ENCODE peak calls at places on chromosomes 7 and 10, in nine cellular contexts. W is stomach; Q is CD4-positive, alpha-beta T cell; Z is adrenal gland; I is cardiac muscle cell; C is CD8-positive, alpha-beta memory T cell; J is iPS DF 6.9; L is fibroblast of lung; G is ovary. X is an unnamed sample. For H3K9me3, the result is how much of the 10 kb centered on the place peaks cover.

GRCh38 chr10:52639652-52640051 is 132.9 kb downstream of the MBL2 start:
- DNase-seq in W (no peak), Q (no peak), Z (no peak), I (no peak), C (no peak), J (no peak), L (peak), G (no peak), X (no peak)

GRCh38 chr10:104332243-104333036 is 5.8 kb downstream of the ITPRIP start:
- DNase-seq in W (peak), Q (no peak), Z (peak), I (peak), C (no peak), J (no peak), L (peak), G (peak), X (no peak)

GRCh38 chr10:35433851-35434426 is 97.6 kb downstream of the CCNY start:
- DNase-seq in W (no peak), Q (no peak), Z (no peak), I (no peak), C (no peak), J (no peak), L (peak), G (no peak), X (peak)

GRCh38 chr7:81627565-81628287 is 142.1 kb downstream of the HGF start:
- DNase-seq in W (no peak), Q (no peak), Z (no peak), I (no peak), C (no peak), J (no peak), L (peak), G (no peak), X (no peak)

GRCh38 chr7:83976302-83976701 is 218.3 kb downstream of the SEMA3A start:
- DNase-seq in W (no peak), Q (no peak), Z (no peak), I (peak), C (no peak), J (no peak), L (peak), G (no peak), X (peak)

GRCh38 chr10:69439813-69440506 is 11.3 kb upstream of the TSPAN15 start:
- DNase-seq in W (peak), Q (no peak), Z (no peak), I (peak), C (no peak), J (no peak), L (no peak), G (no peak), X (no peak)

GRCh38 chr10:33939892-33940291 is 605.4 kb upstream of the NRP1 start:
- DNase-seq in W (no peak), Q (no peak), Z (no peak), I (no peak), C (no peak), J (no peak), L (no peak), G (no peak), X (no peak)

GRCh38 chr10:24157567-24157966 is 51.4 kb upstream of the KIAA1217 start:
- DNase-seq in W (no peak), Q (no peak), Z (no peak), I (no peak), C (no peak), J (no peak), L (no peak), G (no peak), X (no peak)

GRCh38 chr10:48289652-48290238 is 15.2 kb upstream of the FRMPD2 start:
- DNase-seq in W (peak), Q (peak), Z (peak), I (peak), C (no peak), J (peak), L (peak), G (no peak), X (peak)

GRCh38 chr10:71161429-71161828 is 50.9 kb upstream of the UNC5B start:
- DNase-seq in W (no peak), Q (no peak), Z (no peak), I (no peak), C (no peak), J (no peak), L (peak), G (no peak), X (no peak)

GRCh38 chr7:68186072-68186471 is 1189.4 kb downstream of the TYW1 start:
- DNase-seq in W (no peak), Q (no peak), Z (no peak), I (no peak), C (no peak), J (no peak), L (no peak), G (no peak), X (no peak)

GRCh38 chr7:98930464-98930863 is 52.1 kb downstream of the TRRAP start:
- DNase-seq in W (no peak), Q (no peak), Z (no peak), I (no peak), C (no peak), J (no peak), L (no peak), G (no peak), X (no peak)

GRCh38 chr10:120221873-120222485 is 235.0 kb upstream of the PLPP4 start:
- DNase-seq in W (peak), Q (no peak), Z (no peak), I (no peak), C (no peak), J (peak), L (peak), G (no peak), X (peak)

GRCh38 chr7:150944066-150945042 is 33.8 kb downstream of the KCNH2 start:
- DNase-seq in W (no peak), Q (no peak), Z (no peak), I (no peak), C (no peak), J (no peak), L (no peak), G (no peak), X (no peak)

GRCh38 chr7:22156205-22156604 is 200.7 kb downstream of the RAPGEF5 start:
- DNase-seq in W (no peak), Q (no peak), Z (no peak), I (no peak), C (no peak), J (no peak), L (peak), G (no peak), X (no peak)

GRCh38 chr7:118298771-118299170 is 74.3 kb downstream of the ANKRD7 start:
- DNase-seq in W (no peak), Q (no peak), Z (no peak), I (no peak), C (no peak), J (no peak), L (no peak), G (no peak), X (no peak)

DNA sequence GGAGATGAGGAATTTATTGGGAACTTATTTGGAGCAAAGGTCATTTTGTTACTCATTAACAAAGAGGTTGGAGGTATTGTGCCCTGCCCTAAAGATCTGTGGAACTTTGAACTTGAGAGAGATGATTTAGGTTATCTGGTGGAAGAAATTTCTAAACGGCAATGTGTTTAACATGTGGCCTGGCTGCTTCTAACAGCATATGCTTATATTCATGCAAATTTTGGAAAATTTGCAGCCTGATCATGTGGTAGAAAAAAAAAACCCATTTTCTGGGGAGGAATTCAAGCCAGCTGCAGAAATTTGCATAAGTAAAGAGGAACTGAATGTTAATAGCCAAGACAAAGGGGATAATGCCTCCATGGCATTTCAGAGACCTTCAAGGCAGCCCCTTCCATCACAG is 10.7 kb upstream of the PANK1 start:
- DNase-seq in W (no peak), Q (no peak), Z (no peak), I (no peak), C (no peak), J (no peak), L (no peak), G (no peak), X (no peak)
- H3K27ac ChIP-seq in W (no peak), Q (no peak), Z (no peak), I (no peak), C (no peak), J (no peak), L (no peak), G (no peak), X (no peak)

GRCh38 chr7:158419238-158419785 is 168.3 kb downstream of the PTPRN2 start:
- DNase-seq in W (no peak), Q (no peak), Z (no peak), I (no peak), C (no peak), J (no peak), L (no peak), G (no peak), X (no peak)
- H3K9me3 ChIP-seq in W (under half), Q (under half), Z (under half), I (under half), C (under half), J (under half), L (under half), G (under half), X (under half)

DNA sequence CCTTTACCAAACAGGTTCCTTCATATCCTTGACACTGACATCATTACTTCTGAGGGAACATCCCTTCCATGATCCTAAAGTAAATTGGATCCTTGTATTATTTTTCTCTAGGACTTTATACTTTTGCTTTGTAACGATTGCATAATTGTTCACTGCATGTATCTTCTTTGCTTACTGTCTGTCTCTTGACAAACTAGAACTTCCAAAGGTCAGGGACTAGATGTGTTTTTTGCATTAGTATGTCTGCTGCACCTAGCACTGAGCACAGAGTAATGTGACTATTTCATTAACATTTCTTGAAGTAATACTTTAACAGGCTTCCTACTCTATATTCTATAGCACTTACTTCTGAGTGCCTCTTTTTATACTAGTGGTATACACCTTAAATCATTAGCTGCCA is 976.6 kb upstream of the SORCS1 start:
- DNase-seq in W (no peak), Q (no peak), Z (no peak), I (no peak), C (no peak), J (no peak), L (no peak), G (no peak), X (no peak)
- H3K27ac ChIP-seq in W (no peak), Q (no peak), Z (no peak), I (no peak), C (no peak), J (no peak), L (no peak), G (no peak), X (no peak)

GRCh38 chr10:43619368-43619767 is 13.1 kb downstream of the ZNF485 start:
- DNase-seq in W (no peak), Q (no peak), Z (no peak), I (no peak), C (no peak), J (no peak), L (no peak), G (no peak), X (no peak)
- H3K9me3 ChIP-seq in W (under half), Q (under half), Z (under half), I (under half), C (under half), J (under half), L (under half), G (under half), X (under half)